ENCODE peak calls at places on chromosomes 5 and 9, in six cellular contexts. G, B, D, I, F and K are unnamed samples.

GRCh38 chr5:111548992-111549649 is 36.8 kb upstream of the STARD4 start:
- DNase-seq in G (no peak), B (no peak), D (no peak), I (no peak), F (no peak), K (no peak)

GRCh38 chr5:17415282-17415681 is 82.7 kb upstream of the TAF11L2 start:
- DNase-seq in G (no peak), B (no peak), D (no peak), I (no peak), F (no peak), K (no peak)

GRCh38 chr5:172713113-172713808 is 57.7 kb downstream of the DUSP1 start:
- DNase-seq in G (peak), B (no peak), D (peak), I (peak), F (peak), K (peak)

GRCh38 chr5:180689071-180689694 is 39.8 kb upstream of the FLT4 start:
- DNase-seq in G (no peak), B (no peak), D (no peak), I (peak), F (no peak), K (no peak)

GRCh38 chr9:120536094-120536493 is 43.9 kb downstream of the CDK5RAP2 start:
- DNase-seq in G (no peak), B (no peak), D (no peak), I (no peak), F (no peak), K (no peak)

GRCh38 chr5:179820127-179820482 is 600 bp upstream of the SQSTM1 start:
- DNase-seq in G (no peak), B (no peak), D (no peak), I (no peak), F (no peak), K (no peak)

GRCh38 chr9:110028281-110029075 is 179.5 kb downstream of the C9orf152 start:
- DNase-seq in G (no peak), B (no peak), D (no peak), I (no peak), F (no peak), K (no peak)

GRCh38 chr9:135152608-135153337 is 65.3 kb downstream of the OLFM1 start:
- DNase-seq in G (no peak), B (no peak), D (no peak), I (no peak), F (no peak), K (no peak)

GRCh38 chr9:78121488-78121887 is 89.9 kb upstream of the GNAQ start:
- DNase-seq in G (peak), B (peak), D (peak), I (peak), F (peak), K (peak)

GRCh38 chr5:95781101-95781583 is 41.4 kb downstream of the GLRX start:
- DNase-seq in G (peak), B (peak), D (peak), I (peak), F (peak), K (peak)

GRCh38 chr5:147538232-147538631 is 28.4 kb upstream of the DPYSL3 start:
- DNase-seq in G (no peak), B (no peak), D (no peak), I (no peak), F (no peak), K (no peak)

GRCh38 chr9:93154293-93154903 is 20.3 kb upstream of the NINJ1 start:
- DNase-seq in G (no peak), B (no peak), D (peak), I (no peak), F (no peak), K (no peak)

GRCh38 chr9:82930116-82930515 is 132.8 kb downstream of the RASEF start:
- DNase-seq in G (no peak), B (no peak), D (no peak), I (no peak), F (no peak), K (no peak)

GRCh38 chr5:2993301-2993700 is 241.8 kb upstream of the IRX2 start:
- DNase-seq in G (no peak), B (no peak), D (no peak), I (no peak), F (no peak), K (no peak)

GRCh38 chr9:130664191-130665028 is at the start of gene PRDM12:
- DNase-seq in G (no peak), B (no peak), D (no peak), I (no peak), F (no peak), K (no peak)

GRCh38 chr9:83649080-83649479 is 26.1 kb downstream of the IDNK start:
- DNase-seq in G (peak), B (peak), D (peak), I (peak), F (peak), K (no peak)